ENCODE peak calls at places on chromosomes 7 and 10, in four cellular contexts. D is AG04450, Z is fibroblast of lung, P is trophoblast cell. N is an unnamed sample.

GRCh38 chr10:71840936-71841335 is 10.1 kb downstream of the PSAP start:
- DNase-seq in D (no peak), Z (no peak), P (peak), N (no peak)

GRCh38 chr7:39554583-39555140 is 11.5 kb upstream of the YAE1 start:
- DNase-seq in D (no peak), Z (peak), P (no peak), N (no peak)

GRCh38 chr10:112182808-112183328 is 697 bp downstream of the GPAM start:
- DNase-seq in P (no peak), Z (no peak), D (no peak), N (no peak)

GRCh38 chr7:2605608-2606538 is 25.9 kb upstream of the TTYH3 start:
- DNase-seq in Z (no peak), D (no peak), P (no peak), N (no peak)

GRCh38 chr7:33888206-33888605 is 17.1 kb upstream of the BMPER start:
- DNase-seq in P (peak), D (no peak), Z (no peak), N (no peak)

GRCh38 chr7:19982841-19983835 is 209.7 kb upstream of the TMEM196 start:
- DNase-seq in P (peak), Z (peak), D (peak), N (no peak)

GRCh38 chr10:6140965-6141295 is 52.1 kb downstream of the RBM17 start:
- DNase-seq in Z (no peak), P (no peak), D (no peak), N (peak)

GRCh38 chr7:97635622-97636021 is 96.3 kb upstream of the TAC1 start:
- DNase-seq in P (no peak), D (no peak), Z (no peak), N (no peak)

GRCh38 chr10:88060762-88061161 is 197.3 kb downstream of the PTEN start:
- DNase-seq in Z (no peak), D (no peak), P (no peak), N (no peak)

GRCh38 chr10:6748981-6749630 is 169.0 kb upstream of the PRKCQ start:
- DNase-seq in P (peak), Z (peak), D (no peak), N (no peak)

GRCh38 chr10:71371750-71372166 is 25.0 kb upstream of the CDH23 start:
- DNase-seq in D (no peak), P (no peak), Z (no peak), N (no peak)

GRCh38 chr7:105268056-105268455 is 120.7 kb downstream of the SRPK2 start:
- DNase-seq in D (peak), P (peak), Z (peak), N (no peak)